ENCODE peak calls at places on chromosomes 12 and 14, in seven cellular contexts. H is left ventricle myocardium inferior; P is H1; O is psoas muscle; V is naive thymus-derived CD4-positive, alpha-beta T cell; U is GM23248; W is PC-9. M is an unnamed sample. For H3K4me1, the result is how much of the 10 kb centered on the place peaks cover.

GRCh38 chr12:51383281-51383905 is 7.8 kb downstream of the GALNT6 start:
- DNase-seq in V (no peak), W (peak), U (no peak), P (no peak), O (no peak), H (no peak), M (peak)

GRCh38 chr12:52346596-52346995 is 20.7 kb downstream of the KRT85 start:
- DNase-seq in O (no peak), V (no peak), H (no peak), U (no peak), P (no peak), W (no peak), M (no peak)

GRCh38 chr12:60144395-60144794 is 548.6 kb downstream of the SLC16A7 start:
- DNase-seq in P (no peak), O (no peak), W (no peak), V (no peak), U (no peak), H (no peak), M (no peak)

GRCh38 chr14:90456551-90456950 is 59.7 kb downstream of the CALM1 start:
- DNase-seq in P (no peak), H (no peak), U (no peak), V (no peak), O (no peak), W (no peak), M (no peak)

GRCh38 chr14:88204221-88204620 is 118.8 kb downstream of the KCNK10 start:
- DNase-seq in V (no peak), O (no peak), W (no peak), P (no peak), H (no peak), U (no peak), M (no peak)

GRCh38 chr14:100769035-100769939 is 42.6 kb downstream of the DLK1 start:
- DNase-seq in P (no peak), V (no peak), H (no peak), W (no peak), U (no peak), O (peak), M (no peak)

GRCh38 chr12:120225200-120225558 is 24.3 kb upstream of the RPLP0 start:
- DNase-seq in O (no peak), H (no peak), W (no peak), U (no peak), V (no peak), P (no peak), M (no peak)

GRCh38 chr14:106691601-106692291 is 1165.4 kb downstream of the TMEM121 start:
- DNase-seq in W (no peak), V (peak), P (no peak), U (peak), O (peak), H (peak), M (no peak)

GRCh38 chr14:22547309-22547947 is 41.6 kb downstream of the DAD1 start:
- DNase-seq in P (no peak), U (peak), W (no peak), V (no peak), O (peak), H (peak), M (no peak)

GRCh38 chr12:89448951-89449371 is 75.6 kb downstream of the GALNT4 start:
- DNase-seq in P (no peak), U (peak), V (no peak), O (no peak), H (no peak), W (no peak), M (no peak)

GRCh38 chr12:92866418-92866817 is 62.7 kb downstream of the EEA1 start:
- DNase-seq in V (no peak), H (no peak), O (no peak), W (no peak), P (no peak), U (no peak), M (peak)

GRCh38 chr14:103084021-103084919 is at the start of gene LBHD2:
- DNase-seq in W (no peak), V (no peak), P (no peak), O (peak), H (no peak), U (peak), M (no peak)
- H3K4me1 ChIP-seq in W (under half), V (under half), P (under half), O (under half), H (under half), U (under half), M (under half)

GRCh38 chr14:55118761-55119160 is 10.3 kb upstream of the LGALS3 start:
- DNase-seq in V (no peak), H (no peak), P (no peak), W (no peak), U (no peak), O (no peak), M (no peak)
- H3K4me1 ChIP-seq in V (under half), H (half or more), P (under half), W (half or more), U (under half), O (under half), M (under half)

DNA sequence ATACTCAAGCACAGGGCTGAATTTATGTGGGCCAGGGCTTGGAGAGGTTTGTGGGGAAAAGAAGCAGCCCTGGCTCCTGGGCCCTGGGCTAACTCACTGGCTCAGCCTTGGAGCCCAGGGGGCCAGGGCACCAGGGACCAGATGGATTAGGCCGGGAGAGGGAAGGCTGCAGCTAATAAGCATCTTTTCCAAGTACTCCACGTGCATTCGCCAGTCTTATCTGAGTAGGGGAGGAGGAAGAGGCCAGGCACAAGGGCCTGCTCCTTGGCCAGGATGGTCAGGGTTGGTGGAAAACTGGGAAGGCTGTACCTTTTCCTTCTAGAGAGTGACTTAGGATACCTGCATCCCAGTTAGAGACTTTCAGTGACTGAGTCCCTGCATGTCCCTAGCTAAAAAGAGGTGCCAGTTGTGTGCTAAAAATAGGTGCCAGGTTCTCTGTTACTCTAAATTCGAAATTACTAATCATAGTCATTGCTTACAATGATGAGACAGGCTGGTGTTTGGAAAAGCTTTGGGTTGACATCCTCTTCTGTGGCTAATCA is 1.3 kb downstream of the GLRX5 start:
- DNase-seq in H (no peak), O (no peak), P (no peak), V (no peak), W (no peak), U (no peak), M (no peak)
- H3K4me1 ChIP-seq in H (half or more), O (half or more), P (under half), V (under half), W (under half), U (under half), M (under half)

GRCh38 chr12:54029529-54030441 is 1.5 kb downstream of the HOXC6 start:
- DNase-seq in V (no peak), H (no peak), P (no peak), O (peak), U (peak), W (no peak), M (no peak)
- H3K4me1 ChIP-seq in V (under half), H (under half), P (under half), O (under half), U (half or more), W (under half), M (under half)

GRCh38 chr12:132433641-132434395 is 56.1 kb upstream of the FBRSL1 start:
- DNase-seq in P (no peak), V (no peak), H (no peak), O (no peak), W (no peak), U (no peak), M (no peak)
- H3K4me1 ChIP-seq in P (under half), V (under half), H (under half), O (under half), W (under half), U (under half), M (under half)

DNA sequence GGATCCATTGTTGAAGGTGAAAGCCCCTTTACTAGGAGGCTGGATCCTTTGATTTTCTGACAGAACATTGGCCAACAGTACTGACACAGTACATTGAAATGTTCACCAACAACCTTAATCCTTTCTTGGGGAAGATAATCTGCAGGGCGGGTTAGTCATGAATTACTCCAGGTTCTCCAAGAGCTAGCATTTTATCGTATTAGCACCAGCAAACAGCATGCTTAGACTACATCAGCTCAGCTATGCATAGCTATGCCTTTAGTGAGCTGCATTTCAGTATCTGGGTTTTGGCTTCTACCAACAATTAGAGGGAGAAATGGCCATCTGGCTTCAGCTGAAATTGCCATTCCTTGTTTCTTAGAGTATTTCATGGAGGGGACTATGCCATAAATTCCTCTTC is 33.8 kb downstream of the SAMD4A start:
- DNase-seq in W (no peak), U (peak), H (no peak), P (no peak), V (no peak), O (no peak), M (no peak)
- H3K4me1 ChIP-seq in W (under half), U (half or more), H (half or more), P (under half), V (under half), O (under half), M (under half)

GRCh38 chr12:11763760-11764520 is 114.5 kb downstream of the ETV6 start:
- DNase-seq in O (no peak), V (no peak), W (no peak), H (no peak), P (no peak), U (peak), M (no peak)

GRCh38 chr12:11767029-11767724 is 117.7 kb downstream of the ETV6 start:
- DNase-seq in H (no peak), O (no peak), P (no peak), W (no peak), V (no peak), U (no peak), M (no peak)

GRCh38 chr12:11765421-11765816 is 115.9 kb downstream of the ETV6 start:
- DNase-seq in H (no peak), P (no peak), O (no peak), U (peak), W (no peak), V (no peak), M (no peak)

GRCh38 chr12:11768233-11768965 is 118.9 kb downstream of the ETV6 start:
- DNase-seq in V (no peak), W (no peak), H (no peak), U (no peak), O (no peak), P (no peak), M (no peak)

GRCh38 chr12:11765817-11766794 is 116.6 kb downstream of the ETV6 start:
- DNase-seq in P (no peak), U (peak), O (no peak), V (peak), W (no peak), H (no peak), M (no peak)
- H3K4me1 ChIP-seq in P (under half), U (under half), O (under half), V (under half), W (under half), H (half or more), M (under half)

DNA sequence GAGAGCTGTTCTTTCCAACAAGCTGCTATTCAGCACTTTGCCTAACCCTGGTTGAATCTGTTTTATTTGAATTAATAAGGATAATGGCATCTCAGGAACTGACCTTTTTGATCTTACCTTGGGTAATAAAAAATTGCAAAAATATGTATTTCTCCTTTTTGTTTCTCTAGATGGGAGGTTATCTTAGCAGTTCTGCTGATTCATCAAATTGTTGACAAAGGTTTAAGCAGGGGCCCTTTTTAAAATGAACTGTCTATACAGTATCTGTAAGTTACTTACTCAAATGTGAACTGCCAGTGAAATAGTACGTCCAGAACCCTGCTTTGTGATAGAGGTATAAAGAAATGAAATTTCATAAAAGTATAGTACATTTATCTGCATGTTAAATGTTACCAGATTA is 684 bp downstream of the TSHR start:
- DNase-seq in V (no peak), P (no peak), W (no peak), O (no peak), H (no peak), U (no peak), M (no peak)
- H3K4me1 ChIP-seq in V (under half), P (under half), W (under half), O (under half), H (under half), U (under half), M (under half)

GRCh38 chr12:70242695-70243509 is at the start of gene CNOT2:
- DNase-seq in W (peak), O (peak), V (peak), H (peak), U (peak), P (peak), M (peak)

GRCh38 chr12:70243510-70244331 is 488 bp downstream of the CNOT2 start:
- DNase-seq in H (peak), O (peak), V (peak), U (peak), W (no peak), P (no peak), M (peak)

GRCh38 chr12:70247653-70248199 is 4.5 kb downstream of the CNOT2 start:
- DNase-seq in W (no peak), V (no peak), P (no peak), O (no peak), H (no peak), U (peak), M (no peak)

GRCh38 chr12:70246580-70246979 is 3.3 kb downstream of the CNOT2 start:
- DNase-seq in U (peak), W (no peak), H (no peak), P (no peak), O (no peak), V (no peak), M (no peak)

DNA sequence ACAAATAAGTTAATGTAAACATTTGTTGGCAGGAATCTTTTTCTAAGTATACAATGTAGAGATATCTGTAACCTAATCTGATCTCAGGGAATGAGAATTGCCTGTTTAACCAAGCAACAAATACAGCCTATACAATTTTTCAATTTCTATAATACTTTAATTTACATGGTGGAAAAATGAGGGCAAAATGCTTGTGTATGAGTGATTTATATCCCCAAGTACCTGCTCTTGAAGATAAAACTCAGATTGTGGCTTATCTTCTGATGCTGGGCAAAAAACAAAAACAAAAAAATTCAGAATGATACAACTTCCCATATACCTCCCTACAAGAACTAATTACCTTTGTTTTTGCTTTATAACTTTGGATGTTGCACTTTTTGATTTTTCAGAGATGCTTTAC is 2.2 kb downstream of the CNOT2 start:
- DNase-seq in H (no peak), O (no peak), W (no peak), U (no peak), P (no peak), V (no peak), M (no peak)
- H3K4me1 ChIP-seq in H (half or more), O (half or more), W (under half), U (half or more), P (under half), V (under half), M (under half)

GRCh38 chr12:125069616-125070015 is 4.4 kb downstream of the AACS start:
- DNase-seq in W (no peak), V (no peak), U (no peak), O (no peak), H (no peak), P (no peak), M (no peak)
- H3K4me1 ChIP-seq in W (under half), V (under half), U (under half), O (under half), H (under half), P (under half), M (under half)